ENCODE peak calls at places on chromosome 19, in seven cellular contexts. T is PC-9; L is gastrocnemius medialis; C is heart left ventricle; G is PC-3; N is aorta; R is CD8-positive, alpha-beta T cell. I is an unnamed sample. For H3K9me3, the result is how much of the 10 kb centered on the place peaks cover.

GRCh38 chr19:3096267-3096901 is 2.2 kb downstream of the GNA11 start:
- DNase-seq in T (no peak), L (no peak), C (no peak), G (no peak), N (peak), R (no peak), I (no peak)

GRCh38 chr19:1748703-1749341 is 4.5 kb upstream of the ONECUT3 start:
- DNase-seq in T (no peak), L (no peak), C (no peak), G (no peak), N (no peak), R (no peak), I (no peak)

GRCh38 chr19:49579947-49580263 is 451 bp downstream of the NOSIP start:
- DNase-seq in T (peak), L (no peak), C (no peak), G (no peak), N (no peak), R (no peak), I (no peak)

GRCh38 chr19:51093510-51094345 is 11.0 kb upstream of the KLK14 start:
- DNase-seq in T (peak), L (no peak), C (no peak), G (peak), N (peak), R (no peak), I (no peak)

GRCh38 chr19:41373993-41374392 is 2.3 kb upstream of the TMEM91 start:
- DNase-seq in T (no peak), L (peak), C (peak), G (no peak), N (peak), R (no peak), I (peak)

GRCh38 chr19:13850910-13851753 is 25.8 kb upstream of the NANOS3 start:
- DNase-seq in T (peak), L (peak), C (peak), G (peak), N (peak), R (no peak), I (peak)

GRCh38 chr19:28289294-28290063 is 923.5 kb downstream of the UQCRFS1 start:
- DNase-seq in T (no peak), L (no peak), C (no peak), G (no peak), N (no peak), R (no peak), I (no peak)

GRCh38 chr19:13920940-13921744 is 15.1 kb downstream of the CC2D1A start:
- DNase-seq in T (peak), L (no peak), C (no peak), G (peak), N (no peak), R (no peak), I (peak)

GRCh38 chr19:17953316-17953801 is 13.5 kb upstream of the KCNN1 start:
- DNase-seq in T (no peak), L (no peak), C (no peak), G (no peak), N (no peak), R (no peak), I (no peak)

GRCh38 chr19:3123956-3124355 is 11.9 kb upstream of the GNA15 start:
- DNase-seq in T (no peak), L (no peak), C (no peak), G (no peak), N (no peak), R (no peak), I (no peak)

GRCh38 chr19:45103200-45103624 is 10.2 kb downstream of the PPP1R37 start:
- DNase-seq in T (no peak), L (no peak), C (peak), G (no peak), N (no peak), R (no peak), I (no peak)

GRCh38 chr19:40921005-40921897 is 39.2 kb upstream of the CYP2A7 start:
- DNase-seq in T (peak), L (no peak), C (no peak), G (peak), N (no peak), R (no peak), I (peak)

GRCh38 chr19:37087110-37087509 is 8.9 kb downstream of the ZNF420 start:
- DNase-seq in T (no peak), L (no peak), C (no peak), G (no peak), N (no peak), R (no peak), I (no peak)

GRCh38 chr19:38194061-38194701 is 29.8 kb downstream of the DPF1 start:
- DNase-seq in T (no peak), L (no peak), C (no peak), G (peak), N (no peak), R (no peak), I (no peak)

GRCh38 chr19:1748115-1748702 is 5.1 kb upstream of the ONECUT3 start:
- DNase-seq in T (no peak), L (no peak), C (no peak), G (no peak), N (no peak), R (no peak), I (no peak)

GRCh38 chr19:43649514-43649913 is 9.9 kb upstream of the CADM4 start:
- DNase-seq in T (no peak), L (no peak), C (no peak), G (no peak), N (no peak), R (no peak), I (no peak)

GRCh38 chr19:1811942-1812425 is at the start of gene ATP8B3:
- DNase-seq in T (no peak), L (no peak), C (no peak), G (no peak), N (peak), R (peak), I (no peak)

DNA sequence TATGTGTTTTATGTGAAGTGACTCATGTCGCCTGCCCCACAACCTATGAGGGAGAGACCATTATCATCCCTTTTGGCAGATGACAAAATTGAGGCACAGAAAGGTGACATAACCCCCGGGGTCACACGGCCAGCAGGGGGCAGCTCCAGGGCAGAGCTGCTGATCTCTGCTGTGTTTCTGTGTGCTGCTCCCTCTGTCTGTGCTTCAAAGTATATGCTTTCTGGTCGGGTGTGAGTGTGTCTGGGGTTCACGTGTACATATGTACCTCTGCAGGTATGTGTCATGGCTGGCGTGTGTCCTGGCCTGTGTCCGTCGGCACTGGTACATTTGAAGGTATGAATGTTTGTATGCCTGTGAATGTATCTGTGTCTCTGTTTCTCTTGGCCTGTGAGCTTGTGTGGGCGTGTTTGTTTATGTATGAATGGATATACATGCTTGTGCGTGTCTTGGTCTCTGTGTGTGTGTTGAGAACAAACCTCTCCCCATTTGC is 7.1 kb downstream of the LIPE start:
- DNase-seq in T (peak), L (no peak), C (no peak), G (peak), N (no peak), R (peak), I (no peak)
- H3K27ac ChIP-seq in T (no peak), L (peak), C (peak), G (no peak), N (no peak), R (no peak), I (no peak)

GRCh38 chr19:30888937-30889336 is 460.3 kb downstream of the TSHZ3 start:
- DNase-seq in T (no peak), L (no peak), C (no peak), G (no peak), N (no peak), R (no peak), I (no peak)

GRCh38 chr19:30884146-30884812 is 465.0 kb downstream of the TSHZ3 start:
- DNase-seq in T (no peak), L (no peak), C (no peak), G (no peak), N (no peak), R (no peak), I (no peak)

GRCh38 chr19:30883071-30883470 is 466.2 kb downstream of the TSHZ3 start:
- DNase-seq in T (no peak), L (no peak), C (no peak), G (no peak), N (no peak), R (no peak), I (no peak)

GRCh38 chr19:30890033-30890432 is 459.2 kb downstream of the TSHZ3 start:
- DNase-seq in T (no peak), L (no peak), C (no peak), G (no peak), N (no peak), R (no peak), I (no peak)

DNA sequence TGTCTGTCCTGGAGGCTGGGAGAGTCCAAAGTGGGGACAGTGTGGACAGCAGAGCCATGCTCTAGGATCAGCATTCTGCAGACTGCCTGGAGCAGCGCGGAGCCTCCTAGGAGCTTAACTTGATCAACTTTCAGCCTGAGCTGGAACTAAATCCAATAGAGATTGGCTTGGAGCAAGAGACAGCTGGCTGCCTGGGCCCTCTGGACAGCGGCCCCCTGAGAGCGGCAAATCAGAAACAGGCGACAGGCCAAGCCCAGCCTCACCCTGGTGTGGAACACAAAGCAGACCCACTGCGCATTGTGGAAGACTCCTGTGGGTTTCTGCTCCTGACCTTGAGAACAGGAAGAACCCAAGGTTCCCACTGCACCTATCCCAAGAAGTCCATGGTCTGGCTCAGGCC is 462.2 kb downstream of the TSHZ3 start:
- DNase-seq in T (no peak), L (no peak), C (no peak), G (no peak), N (no peak), R (no peak), I (no peak)
- H3K9me3 ChIP-seq in T (under half), L (under half), C (under half), G (under half), N (under half), R (under half), I (under half)

DNA sequence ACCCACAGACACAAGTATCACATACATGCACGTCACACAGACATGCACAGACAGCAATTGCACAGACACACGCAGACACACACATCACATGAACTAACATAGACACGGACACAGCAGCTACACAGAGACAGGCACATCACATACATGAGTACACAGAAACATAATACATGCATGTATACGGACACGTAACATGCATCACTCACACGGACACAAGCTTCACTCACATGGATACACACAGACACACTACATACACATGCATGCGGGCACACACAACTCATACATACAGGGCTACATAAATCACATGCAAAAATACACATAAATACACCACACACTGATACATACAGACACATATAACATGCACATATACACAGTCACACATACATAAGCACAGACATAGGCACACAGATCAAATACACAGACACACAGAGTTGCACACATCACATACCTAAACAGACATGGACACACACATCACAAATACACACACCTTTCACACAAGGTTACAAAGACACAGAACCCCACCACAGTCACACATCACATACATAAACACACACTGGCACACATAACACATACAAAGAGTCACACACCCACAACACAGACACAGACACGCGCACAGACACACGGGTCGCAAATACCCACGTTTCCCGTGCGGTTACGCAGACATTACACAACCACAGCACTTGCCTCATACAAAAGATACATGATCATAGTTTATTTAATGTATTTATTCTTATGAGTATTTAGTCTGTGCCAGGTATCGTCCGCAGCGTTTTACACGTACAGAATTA is 1.1 kb upstream of the LMTK3 start:
- DNase-seq in T (no peak), L (no peak), C (no peak), G (no peak), N (no peak), R (no peak), I (no peak)
- H3K27ac ChIP-seq in T (no peak), L (no peak), C (no peak), G (no peak), N (no peak), R (peak), I (no peak)

GRCh38 chr19:24159707-24160106 is 72.7 kb downstream of the ZNF254 start:
- DNase-seq in T (peak), L (no peak), C (no peak), G (peak), N (no peak), R (no peak), I (no peak)
- H3K9me3 ChIP-seq in T (under half), L (under half), C (half or more), G (under half), N (under half), R (under half), I (under half)

GRCh38 chr19:11205939-11206570 is 8.7 kb upstream of the KANK2 start:
- DNase-seq in T (no peak), L (no peak), C (no peak), G (no peak), N (no peak), R (no peak), I (no peak)

GRCh38 chr19:11202488-11203193 is 5.3 kb upstream of the KANK2 start:
- DNase-seq in T (no peak), L (no peak), C (no peak), G (no peak), N (no peak), R (no peak), I (no peak)

GRCh38 chr19:11204076-11204602 is 6.8 kb upstream of the KANK2 start:
- DNase-seq in T (no peak), L (no peak), C (no peak), G (no peak), N (no peak), R (no peak), I (no peak)

GRCh38 chr19:11203194-11204075 is 6.1 kb upstream of the KANK2 start:
- DNase-seq in T (peak), L (peak), C (peak), G (peak), N (peak), R (no peak), I (peak)

GRCh38 chr19:11204943-11205349 is 7.6 kb upstream of the KANK2 start:
- DNase-seq in T (no peak), L (no peak), C (no peak), G (peak), N (peak), R (no peak), I (no peak)
- H3K27ac ChIP-seq in T (no peak), L (no peak), C (peak), G (no peak), N (no peak), R (no peak), I (peak)

DNA sequence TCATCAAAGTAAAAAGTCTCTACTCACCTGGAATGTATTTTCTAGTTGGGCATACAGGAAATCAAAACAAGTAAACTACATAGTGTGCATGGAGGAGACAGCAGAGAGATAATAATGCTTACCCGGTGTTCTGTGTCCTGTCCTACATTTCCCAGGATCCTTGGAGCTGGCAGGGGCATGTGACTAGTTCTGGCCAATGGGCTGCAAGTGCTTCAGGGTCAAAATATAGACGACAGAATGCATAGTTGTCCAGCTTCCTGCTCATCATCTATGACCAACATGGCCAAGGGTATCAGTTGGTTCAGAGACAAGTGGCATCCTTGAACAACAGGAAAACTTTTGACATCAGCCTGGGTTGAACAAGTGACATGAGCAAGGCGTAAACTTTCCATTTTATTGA is 8.5 kb downstream of the ZNF317 start:
- DNase-seq in T (no peak), L (no peak), C (no peak), G (no peak), N (no peak), R (no peak), I (no peak)
- H3K9me3 ChIP-seq in T (half or more), L (under half), C (under half), G (half or more), N (under half), R (under half), I (under half)

DNA sequence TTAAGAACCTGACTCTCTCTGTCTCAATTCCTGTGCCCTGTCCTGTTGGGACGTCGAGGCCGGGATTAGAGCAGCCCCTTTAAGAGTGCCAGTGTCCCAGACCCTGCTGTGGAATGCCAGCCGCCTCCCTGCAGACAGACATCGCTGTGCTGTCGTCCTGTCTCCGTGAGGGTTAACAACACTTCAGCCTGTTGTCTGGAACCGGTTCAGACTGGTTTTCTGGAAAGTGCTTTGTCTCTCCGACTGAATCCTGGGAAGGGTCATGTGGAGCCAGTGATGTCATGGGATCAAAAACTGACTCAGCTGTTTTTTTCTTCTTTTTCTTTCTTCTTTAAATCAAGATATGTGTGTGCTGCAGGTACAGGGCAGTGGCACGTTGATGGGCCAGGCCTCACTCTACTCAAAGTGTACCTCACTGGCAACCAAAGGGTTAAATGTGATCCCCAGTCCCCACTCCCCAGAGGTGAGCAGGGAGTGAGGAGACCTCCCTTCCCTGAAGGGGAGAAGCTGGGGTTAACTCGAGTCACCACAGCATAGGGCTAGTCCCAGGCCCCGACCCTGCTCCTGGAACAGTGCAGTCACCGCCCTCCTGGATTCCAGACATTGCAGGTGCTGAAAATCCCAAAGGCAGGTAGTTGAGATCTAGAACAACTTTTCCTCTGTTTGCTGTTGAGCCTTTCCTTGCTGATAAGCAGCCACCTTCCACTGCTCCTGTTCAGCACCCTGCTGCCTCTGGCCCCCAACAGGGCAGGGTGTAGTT is 50.8 kb downstream of the TSSK6 start:
- DNase-seq in T (no peak), L (no peak), C (no peak), G (no peak), N (no peak), R (no peak), I (no peak)
- H3K27ac ChIP-seq in T (no peak), L (peak), C (peak), G (no peak), N (no peak), R (no peak), I (peak)

GRCh38 chr19:22600690-22601648 is 33.2 kb upstream of the ZNF492 start:
- DNase-seq in T (no peak), L (no peak), C (no peak), G (no peak), N (no peak), R (no peak), I (peak)

GRCh38 chr19:22595422-22595821 is 38.7 kb upstream of the ZNF492 start:
- DNase-seq in T (no peak), L (no peak), C (no peak), G (no peak), N (no peak), R (no peak), I (no peak)

DNA sequence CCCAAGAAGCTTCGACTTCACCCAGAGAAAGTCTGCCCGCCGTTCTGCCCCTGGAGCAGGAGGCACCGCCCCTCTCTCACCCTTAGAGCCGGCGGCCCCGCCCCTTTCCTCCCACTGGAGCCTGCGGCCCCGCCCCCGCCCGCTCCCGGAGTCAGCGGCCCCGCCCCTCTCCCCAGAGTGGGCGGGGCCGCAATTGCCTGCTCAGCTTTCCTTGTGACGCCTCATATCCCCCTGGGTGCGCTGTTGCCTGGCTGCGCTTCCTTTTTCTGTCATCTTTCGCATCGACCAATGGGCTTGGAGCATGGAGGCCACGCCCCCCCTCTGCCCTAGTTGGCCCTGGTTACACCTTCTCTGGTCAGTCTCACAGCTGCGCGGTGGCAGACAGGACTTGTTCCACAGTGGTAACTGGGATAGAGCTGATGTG is 38.2 kb upstream of the ZNF492 start:
- DNase-seq in T (no peak), L (no peak), C (peak), G (no peak), N (peak), R (no peak), I (no peak)
- H3K9me3 ChIP-seq in T (under half), L (under half), C (under half), G (under half), N (under half), R (under half), I (under half)

I was measured in lung.